ENCODE peak calls at places on chromosomes 4 and X, in seven cellular contexts. One of them, this sample, is unnamed.

GRCh38 chr4:54155936-54156335 is 56.0 kb downstream of the GSX2 start:
- DNase-seq in brain microvascular endothelial cell: no peak
- DNase-seq in AG08396: no peak
- DNase-seq in colonic mucosa: no peak
- DNase-seq in ACHN: no peak
- DNase-seq in T-helper 2 cell treated with Interferon-gamma antibody and Interleukin-4, amounts not matched to agents 5 μg/mL and 100 μg/mL, for 36 hours: no peak
- DNase-seq in endothelial cell: no peak
- DNase-seq in this sample: peak

GRCh38 chr4:80185787-80186548 is 11.3 kb upstream of the PRDM8 start:
- DNase-seq in AG08396: no peak
- DNase-seq in colonic mucosa: no peak
- DNase-seq in endothelial cell: peak
- DNase-seq in T-helper 2 cell treated with Interferon-gamma antibody and Interleukin-4, amounts not matched to agents 5 μg/mL and 100 μg/mL, for 36 hours: no peak
- DNase-seq in brain microvascular endothelial cell: no peak
- DNase-seq in ACHN: no peak
- DNase-seq in this sample: no peak

GRCh38 chr4:76406070-76406469 is 14.9 kb downstream of the CCDC158 start:
- DNase-seq in endothelial cell: no peak
- DNase-seq in ACHN: no peak
- DNase-seq in AG08396: no peak
- DNase-seq in brain microvascular endothelial cell: no peak
- DNase-seq in colonic mucosa: no peak
- DNase-seq in T-helper 2 cell treated with Interferon-gamma antibody and Interleukin-4, amounts not matched to agents 5 μg/mL and 100 μg/mL, for 36 hours: no peak
- DNase-seq in this sample: no peak

GRCh38 chr4:6256141-6256540 is 13.5 kb upstream of the WFS1 start:
- DNase-seq in T-helper 2 cell treated with Interferon-gamma antibody and Interleukin-4, amounts not matched to agents 5 μg/mL and 100 μg/mL, for 36 hours: no peak
- DNase-seq in endothelial cell: no peak
- DNase-seq in ACHN: no peak
- DNase-seq in AG08396: no peak
- DNase-seq in colonic mucosa: no peak
- DNase-seq in brain microvascular endothelial cell: no peak
- DNase-seq in this sample: no peak

GRCh38 chr4:1043658-1044468 is 32.4 kb downstream of the FGFRL1 start:
- DNase-seq in colonic mucosa: peak
- DNase-seq in brain microvascular endothelial cell: peak
- DNase-seq in endothelial cell: no peak
- DNase-seq in AG08396: peak
- DNase-seq in T-helper 2 cell treated with Interferon-gamma antibody and Interleukin-4, amounts not matched to agents 5 μg/mL and 100 μg/mL, for 36 hours: peak
- DNase-seq in ACHN: peak
- DNase-seq in this sample: peak

GRCh38 chrX:115183980-115184379 is 5.2 kb upstream of the RBMXL3 start:
- DNase-seq in T-helper 2 cell treated with Interferon-gamma antibody and Interleukin-4, amounts not matched to agents 5 μg/mL and 100 μg/mL, for 36 hours: no peak
- DNase-seq in endothelial cell: no peak
- DNase-seq in AG08396: peak
- DNase-seq in colonic mucosa: no peak
- DNase-seq in brain microvascular endothelial cell: no peak
- DNase-seq in ACHN: no peak
- DNase-seq in this sample: no peak

GRCh38 chr4:130336585-130337217 is 1240.7 kb downstream of the C4orf33 start:
- DNase-seq in colonic mucosa: no peak
- DNase-seq in AG08396: peak
- DNase-seq in ACHN: peak
- DNase-seq in endothelial cell: no peak
- DNase-seq in T-helper 2 cell treated with Interferon-gamma antibody and Interleukin-4, amounts not matched to agents 5 μg/mL and 100 μg/mL, for 36 hours: no peak
- DNase-seq in brain microvascular endothelial cell: peak
- DNase-seq in this sample: no peak

GRCh38 chrX:17465201-17465600 is 90.2 kb downstream of the NHS start:
- DNase-seq in AG08396: no peak
- DNase-seq in endothelial cell: no peak
- DNase-seq in ACHN: no peak
- DNase-seq in brain microvascular endothelial cell: no peak
- DNase-seq in T-helper 2 cell treated with Interferon-gamma antibody and Interleukin-4, amounts not matched to agents 5 μg/mL and 100 μg/mL, for 36 hours: no peak
- DNase-seq in colonic mucosa: no peak
- DNase-seq in this sample: no peak

GRCh38 chr4:185235480-185236154 is 26.2 kb downstream of the SNX25 start:
- DNase-seq in T-helper 2 cell treated with Interferon-gamma antibody and Interleukin-4, amounts not matched to agents 5 μg/mL and 100 μg/mL, for 36 hours: no peak
- DNase-seq in AG08396: no peak
- DNase-seq in ACHN: no peak
- DNase-seq in brain microvascular endothelial cell: peak
- DNase-seq in colonic mucosa: no peak
- DNase-seq in endothelial cell: no peak
- DNase-seq in this sample: peak

This sample was measured in foreskin keratinocyte.